ENCODE peak calls at places on chromosomes 16 and 17, in five cellular contexts. V is HEK293T; P is stimulated activated CD4-positive, alpha-beta T cell treated with anti-CD3 and anti-CD28 coated beads, TNF-alpha, amount 100 ng/mL, for 1 hour; D is central memory CD4-positive, alpha-beta T cell; W is kidney. U is an unnamed sample.

GRCh38 chr17:9985622-9986021 is 80.6 kb upstream of the RCVRN start:
- DNase-seq in V (no peak), P (no peak), D (no peak), W (no peak), U (no peak)

GRCh38 chr16:30986129-30986991 is 1.4 kb downstream of the HSD3B7 start:
- DNase-seq in V (no peak), P (no peak), D (no peak), W (no peak), U (no peak)

GRCh38 chr17:54870671-54871175 is 29.9 kb upstream of the TOM1L1 start:
- DNase-seq in V (no peak), P (no peak), D (no peak), W (no peak), U (no peak)

GRCh38 chr16:69818811-69819587 is 56.9 kb downstream of the WWP2 start:
- DNase-seq in V (no peak), P (no peak), D (no peak), W (no peak), U (no peak)

GRCh38 chr17:77100009-77100408 is 40.8 kb upstream of the SEC14L1 start:
- DNase-seq in V (no peak), P (no peak), D (no peak), W (peak), U (no peak)

GRCh38 chr17:57665128-57665527 is 80.0 kb downstream of the CCDC182 start:
- DNase-seq in V (no peak), P (no peak), D (no peak), W (no peak), U (no peak)

GRCh38 chr17:32518856-32519768 is 32.3 kb downstream of the CDK5R1 start:
- DNase-seq in V (peak), P (no peak), D (peak), W (peak), U (peak)

GRCh38 chr17:82613283-82614094 is 34.8 kb downstream of the WDR45B start:
- DNase-seq in V (no peak), P (no peak), D (no peak), W (peak), U (no peak)

GRCh38 chr17:59002848-59003247 is 103.8 kb downstream of the TRIM37 start:
- DNase-seq in V (no peak), P (no peak), D (no peak), W (no peak), U (peak)

GRCh38 chr17:77666881-77667395 is 291.6 kb upstream of the TNRC6C start:
- DNase-seq in V (no peak), P (no peak), D (peak), W (no peak), U (no peak)

GRCh38 chr16:88478889-88479794 is 26.1 kb downstream of the ZFPM1 start:
- DNase-seq in V (no peak), P (no peak), D (no peak), W (no peak), U (no peak)

GRCh38 chr16:14566599-14566998 is 63.5 kb downstream of the PARN start:
- DNase-seq in V (no peak), P (no peak), D (no peak), W (no peak), U (no peak)

GRCh38 chr17:69082696-69083095 is 22.0 kb upstream of the ABCA9 start:
- DNase-seq in V (no peak), P (no peak), D (no peak), W (no peak), U (no peak)

GRCh38 chr17:49914664-49915063 is 54.3 kb upstream of the DLX4 start:
- DNase-seq in V (no peak), P (no peak), D (no peak), W (no peak), U (no peak)

GRCh38 chr17:46192484-46193245 is 564 bp downstream of the KANSL1 start:
- DNase-seq in V (peak), P (peak), D (peak), W (peak), U (peak)

GRCh38 chr16:27847030-27847550 is 216.4 kb downstream of the GSG1L start:
- DNase-seq in V (no peak), P (no peak), D (no peak), W (no peak), U (no peak)

GRCh38 chr17:43987131-43988021 is 17.0 kb upstream of the NAGS start:
- DNase-seq in V (no peak), P (no peak), D (no peak), W (no peak), U (no peak)

GRCh38 chr17:73589096-73589980 is 54.9 kb downstream of the SDK2 start:
- DNase-seq in V (no peak), P (no peak), D (no peak), W (no peak), U (no peak)

GRCh38 chr17:50447870-50448573 is 20.7 kb downstream of the CHAD start:
- DNase-seq in V (no peak), P (no peak), D (no peak), W (no peak), U (no peak)

GRCh38 chr17:16314189-16314588 is 39.1 kb downstream of the CENPV start:
- DNase-seq in V (no peak), P (no peak), D (no peak), W (no peak), U (no peak)

GRCh38 chr17:4968916-4969550 is 1.4 kb upstream of the SPAG7 start:
- DNase-seq in V (no peak), P (no peak), D (no peak), W (peak), U (peak)

GRCh38 chr17:45290269-45290765 is 26.5 kb downstream of the MAP3K14 start:
- DNase-seq in V (no peak), P (no peak), D (no peak), W (no peak), U (no peak)

GRCh38 chr16:49443576-49443975 is 70.0 kb downstream of the C16orf78 start:
- DNase-seq in V (no peak), P (no peak), D (no peak), W (no peak), U (no peak)

GRCh38 chr17:45108595-45109521 is 23.5 kb downstream of the PLCD3 start:
- DNase-seq in V (no peak), P (no peak), D (no peak), W (no peak), U (no peak)

GRCh38 chr17:78272181-78272913 is 40.9 kb downstream of the TMEM235 start:
- DNase-seq in V (no peak), P (no peak), D (peak), W (peak), U (peak)

GRCh38 chr16:64290461-64290860 is 831.4 kb downstream of the CDH11 start:
- DNase-seq in V (no peak), P (no peak), D (no peak), W (no peak), U (no peak)

GRCh38 chr17:79543566-79543965 is 67.3 kb downstream of the RBFOX3 start:
- DNase-seq in V (no peak), P (no peak), D (no peak), W (peak), U (no peak)

GRCh38 chr17:79046501-79047280 is 22.7 kb downstream of the C1QTNF1 start:
- DNase-seq in V (no peak), P (no peak), D (no peak), W (peak), U (no peak)

GRCh38 chr17:36690190-36690589 is 88.8 kb downstream of the MRM1 start:
- DNase-seq in V (no peak), P (no peak), D (no peak), W (no peak), U (no peak)

GRCh38 chr16:66874079-66874775 is 6.1 kb upstream of the PDP2 start:
- DNase-seq in V (no peak), P (no peak), D (no peak), W (peak), U (peak)

GRCh38 chr16:58381661-58382060 is 10.6 kb upstream of the GINS3 start:
- DNase-seq in V (no peak), P (no peak), D (no peak), W (no peak), U (no peak)

U was measured in fibroblast of lung.